ENCODE peak calls at places on chromosome X, in eight cellular contexts. J, P, A, Y, E, Q, F and L are unnamed samples.

GRCh38 chrX:117989512-117989911 is 127.1 kb downstream of the KLHL13 start:
- DNase-seq in J (no peak), P (no peak), A (no peak), Y (no peak), E (no peak), Q (no peak), F (no peak), L (no peak)

GRCh38 chrX:1521459-1521956 is 15.5 kb downstream of the P2RY8 start:
- DNase-seq in J (no peak), P (no peak), A (peak), Y (no peak), E (peak), Q (peak), F (peak), L (peak)

GRCh38 chrX:154096140-154097002 is 1.1 kb downstream of the MECP2 start:
- DNase-seq in J (no peak), P (no peak), A (peak), Y (no peak), E (no peak), Q (peak), F (no peak), L (peak)

GRCh38 chrX:57137481-57137880 is 284 bp upstream of the SPIN2A start:
- DNase-seq in J (peak), P (no peak), A (no peak), Y (no peak), E (no peak), Q (no peak), F (no peak), L (no peak)

GRCh38 chrX:152832520-152832919 is 1.7 kb downstream of the NSDHL start:
- DNase-seq in J (no peak), P (no peak), A (no peak), Y (no peak), E (no peak), Q (no peak), F (no peak), L (no peak)

GRCh38 chrX:150513564-150513963 is 54.9 kb upstream of the MTM1 start:
- DNase-seq in J (no peak), P (no peak), A (no peak), Y (no peak), E (no peak), Q (no peak), F (no peak), L (no peak)

GRCh38 chrX:2829469-2830246 is 928 bp downstream of the GYG2 start:
- DNase-seq in J (no peak), P (no peak), A (no peak), Y (no peak), E (no peak), Q (no peak), F (no peak), L (no peak)

GRCh38 chrX:538311-538710 is 92.3 kb upstream of the SHOX start:
- DNase-seq in J (no peak), P (no peak), A (no peak), Y (no peak), E (no peak), Q (no peak), F (no peak), L (no peak)